ENCODE peak calls at places on chromosomes 3 and 15, in ten cellular contexts. One of them, this sample, is unnamed.

GRCh38 chr15:64515825-64516224 is 55.4 kb downstream of the ZNF609 start:
- DNase-seq in neural progenitor cell: no peak
- DNase-seq in endothelial cell of umbilical vein: no peak
- DNase-seq in MM.1S: no peak
- DNase-seq in NT2/D1: no peak
- DNase-seq in fibroblast of lung: no peak
- DNase-seq in GM23248: no peak
- DNase-seq in GM12878: no peak
- DNase-seq in HepG2: no peak
- DNase-seq in HCT116: no peak
- DNase-seq in this sample: no peak

GRCh38 chr15:99401971-99402732 is 150.9 kb downstream of the LRRC28 start:
- DNase-seq in neural progenitor cell: no peak
- DNase-seq in endothelial cell of umbilical vein: no peak
- DNase-seq in MM.1S: no peak
- DNase-seq in NT2/D1: no peak
- DNase-seq in fibroblast of lung: peak
- DNase-seq in GM23248: no peak
- DNase-seq in GM12878: no peak
- DNase-seq in HepG2: no peak
- DNase-seq in HCT116: no peak
- DNase-seq in this sample: no peak

GRCh38 chr15:60923925-60924324 is 305.2 kb downstream of the RORA start:
- DNase-seq in neural progenitor cell: no peak
- DNase-seq in endothelial cell of umbilical vein: no peak
- DNase-seq in MM.1S: no peak
- DNase-seq in NT2/D1: no peak
- DNase-seq in fibroblast of lung: no peak
- DNase-seq in GM23248: no peak
- DNase-seq in GM12878: no peak
- DNase-seq in HepG2: no peak
- DNase-seq in HCT116: no peak
- DNase-seq in this sample: no peak

GRCh38 chr15:87687176-87687890 is 569.2 kb downstream of the NTRK3 start:
- DNase-seq in neural progenitor cell: no peak
- DNase-seq in endothelial cell of umbilical vein: no peak
- DNase-seq in MM.1S: no peak
- DNase-seq in NT2/D1: no peak
- DNase-seq in fibroblast of lung: no peak
- DNase-seq in GM23248: no peak
- DNase-seq in GM12878: no peak
- DNase-seq in HepG2: no peak
- DNase-seq in HCT116: no peak
- DNase-seq in this sample: no peak

GRCh38 chr3:57691411-57692133 is 1.3 kb downstream of the DENND6A start:
- DNase-seq in neural progenitor cell: no peak
- DNase-seq in endothelial cell of umbilical vein: peak
- DNase-seq in MM.1S: no peak
- DNase-seq in NT2/D1: no peak
- DNase-seq in fibroblast of lung: no peak
- DNase-seq in GM23248: peak
- DNase-seq in GM12878: no peak
- DNase-seq in HepG2: no peak
- DNase-seq in HCT116: no peak
- DNase-seq in this sample: peak

GRCh38 chr3:150703756-150704344 is at the start of gene ERICH6:
- DNase-seq in neural progenitor cell: peak
- DNase-seq in endothelial cell of umbilical vein: peak
- DNase-seq in MM.1S: peak
- DNase-seq in NT2/D1: peak
- DNase-seq in fibroblast of lung: peak
- DNase-seq in GM23248: peak
- DNase-seq in GM12878: peak
- DNase-seq in HepG2: peak
- DNase-seq in HCT116: peak
- DNase-seq in this sample: peak

GRCh38 chr15:83379574-83379973 is 67.6 kb upstream of the SH3GL3 start:
- DNase-seq in neural progenitor cell: no peak
- DNase-seq in endothelial cell of umbilical vein: no peak
- DNase-seq in MM.1S: no peak
- DNase-seq in NT2/D1: no peak
- DNase-seq in fibroblast of lung: peak
- DNase-seq in GM23248: peak
- DNase-seq in GM12878: no peak
- DNase-seq in HepG2: no peak
- DNase-seq in HCT116: peak
- DNase-seq in this sample: no peak

GRCh38 chr3:52458031-52458760 is 2.8 kb downstream of the NISCH start:
- DNase-seq in neural progenitor cell: no peak
- DNase-seq in endothelial cell of umbilical vein: no peak
- DNase-seq in MM.1S: no peak
- DNase-seq in NT2/D1: no peak
- DNase-seq in fibroblast of lung: no peak
- DNase-seq in GM23248: no peak
- DNase-seq in GM12878: no peak
- DNase-seq in HepG2: no peak
- DNase-seq in HCT116: no peak
- DNase-seq in this sample: no peak

GRCh38 chr3:127816783-127817182 is 5.5 kb downstream of the MGLL start:
- DNase-seq in neural progenitor cell: no peak
- DNase-seq in endothelial cell of umbilical vein: no peak
- DNase-seq in MM.1S: no peak
- DNase-seq in NT2/D1: no peak
- DNase-seq in fibroblast of lung: no peak
- DNase-seq in GM23248: no peak
- DNase-seq in GM12878: no peak
- DNase-seq in HepG2: no peak
- DNase-seq in HCT116: no peak
- DNase-seq in this sample: no peak
- H3K9ac ChIP-seq in neural progenitor cell: no peak
- H3K9ac ChIP-seq in endothelial cell of umbilical vein: no peak
- H3K9ac ChIP-seq in MM.1S: no peak
- H3K9ac ChIP-seq in NT2/D1: no peak
- H3K9ac ChIP-seq in fibroblast of lung: no peak
- H3K9ac ChIP-seq in GM23248: peak
- H3K9ac ChIP-seq in GM12878: no peak
- H3K9ac ChIP-seq in HepG2: no peak
- H3K9ac ChIP-seq in HCT116: peak
- H3K9ac ChIP-seq in this sample: peak

GRCh38 chr3:13009132-13009945 is 63.9 kb downstream of the IQSEC1 start:
- DNase-seq in neural progenitor cell: no peak
- DNase-seq in endothelial cell of umbilical vein: peak
- DNase-seq in MM.1S: peak
- DNase-seq in NT2/D1: no peak
- DNase-seq in fibroblast of lung: no peak
- DNase-seq in GM23248: no peak
- DNase-seq in GM12878: no peak
- DNase-seq in HepG2: no peak
- DNase-seq in HCT116: no peak
- DNase-seq in this sample: peak
- H3K9ac ChIP-seq in neural progenitor cell: no peak
- H3K9ac ChIP-seq in endothelial cell of umbilical vein: no peak
- H3K9ac ChIP-seq in MM.1S: peak
- H3K9ac ChIP-seq in NT2/D1: no peak
- H3K9ac ChIP-seq in fibroblast of lung: no peak
- H3K9ac ChIP-seq in GM23248: no peak
- H3K9ac ChIP-seq in GM12878: peak
- H3K9ac ChIP-seq in HepG2: no peak
- H3K9ac ChIP-seq in HCT116: no peak
- H3K9ac ChIP-seq in this sample: no peak

GRCh38 chr3:186979837-186980236 is 49.5 kb downstream of the ST6GAL1 start:
- DNase-seq in neural progenitor cell: no peak
- DNase-seq in endothelial cell of umbilical vein: no peak
- DNase-seq in MM.1S: no peak
- DNase-seq in NT2/D1: no peak
- DNase-seq in fibroblast of lung: peak
- DNase-seq in GM23248: no peak
- DNase-seq in GM12878: no peak
- DNase-seq in HepG2: no peak
- DNase-seq in HCT116: no peak
- DNase-seq in this sample: no peak

GRCh38 chr3:186975726-186976125 is 45.4 kb downstream of the ST6GAL1 start:
- DNase-seq in neural progenitor cell: no peak
- DNase-seq in endothelial cell of umbilical vein: no peak
- DNase-seq in MM.1S: no peak
- DNase-seq in NT2/D1: no peak
- DNase-seq in fibroblast of lung: no peak
- DNase-seq in GM23248: no peak
- DNase-seq in GM12878: no peak
- DNase-seq in HepG2: no peak
- DNase-seq in HCT116: no peak
- DNase-seq in this sample: no peak

GRCh38 chr3:186978712-186979111 is 48.4 kb downstream of the ST6GAL1 start:
- DNase-seq in neural progenitor cell: no peak
- DNase-seq in endothelial cell of umbilical vein: no peak
- DNase-seq in MM.1S: no peak
- DNase-seq in NT2/D1: no peak
- DNase-seq in fibroblast of lung: no peak
- DNase-seq in GM23248: no peak
- DNase-seq in GM12878: no peak
- DNase-seq in HepG2: peak
- DNase-seq in HCT116: no peak
- DNase-seq in this sample: no peak

GRCh38 chr3:186974824-186975281 is 44.5 kb downstream of the ST6GAL1 start:
- DNase-seq in neural progenitor cell: no peak
- DNase-seq in endothelial cell of umbilical vein: no peak
- DNase-seq in MM.1S: no peak
- DNase-seq in NT2/D1: no peak
- DNase-seq in fibroblast of lung: no peak
- DNase-seq in GM23248: no peak
- DNase-seq in GM12878: no peak
- DNase-seq in HepG2: peak
- DNase-seq in HCT116: no peak
- DNase-seq in this sample: no peak

GRCh38 chr3:186976802-186977201 is 46.5 kb downstream of the ST6GAL1 start:
- DNase-seq in neural progenitor cell: no peak
- DNase-seq in endothelial cell of umbilical vein: no peak
- DNase-seq in MM.1S: no peak
- DNase-seq in NT2/D1: no peak
- DNase-seq in fibroblast of lung: no peak
- DNase-seq in GM23248: no peak
- DNase-seq in GM12878: no peak
- DNase-seq in HepG2: no peak
- DNase-seq in HCT116: no peak
- DNase-seq in this sample: no peak
- H3K9ac ChIP-seq in neural progenitor cell: no peak
- H3K9ac ChIP-seq in endothelial cell of umbilical vein: no peak
- H3K9ac ChIP-seq in MM.1S: no peak
- H3K9ac ChIP-seq in NT2/D1: peak
- H3K9ac ChIP-seq in fibroblast of lung: no peak
- H3K9ac ChIP-seq in GM23248: no peak
- H3K9ac ChIP-seq in GM12878: no peak
- H3K9ac ChIP-seq in HepG2: no peak
- H3K9ac ChIP-seq in HCT116: no peak
- H3K9ac ChIP-seq in this sample: no peak

GRCh38 chr3:9780451-9780797 is 10.7 kb upstream of the CAMK1 start:
- DNase-seq in neural progenitor cell: no peak
- DNase-seq in endothelial cell of umbilical vein: no peak
- DNase-seq in MM.1S: no peak
- DNase-seq in NT2/D1: no peak
- DNase-seq in fibroblast of lung: no peak
- DNase-seq in GM23248: no peak
- DNase-seq in GM12878: no peak
- DNase-seq in HepG2: no peak
- DNase-seq in HCT116: no peak
- DNase-seq in this sample: no peak

GRCh38 chr3:9781978-9782575 is 10.2 kb downstream of the TADA3 start:
- DNase-seq in neural progenitor cell: no peak
- DNase-seq in endothelial cell of umbilical vein: no peak
- DNase-seq in MM.1S: no peak
- DNase-seq in NT2/D1: no peak
- DNase-seq in fibroblast of lung: no peak
- DNase-seq in GM23248: no peak
- DNase-seq in GM12878: no peak
- DNase-seq in HepG2: no peak
- DNase-seq in HCT116: no peak
- DNase-seq in this sample: no peak

GRCh38 chr3:9780920-9781319 is 11.2 kb upstream of the CAMK1 start:
- DNase-seq in neural progenitor cell: no peak
- DNase-seq in endothelial cell of umbilical vein: no peak
- DNase-seq in MM.1S: no peak
- DNase-seq in NT2/D1: no peak
- DNase-seq in fibroblast of lung: no peak
- DNase-seq in GM23248: no peak
- DNase-seq in GM12878: no peak
- DNase-seq in HepG2: no peak
- DNase-seq in HCT116: no peak
- DNase-seq in this sample: no peak

GRCh38 chr3:9782777-9783176 is 9.5 kb downstream of the TADA3 start:
- DNase-seq in neural progenitor cell: no peak
- DNase-seq in endothelial cell of umbilical vein: no peak
- DNase-seq in MM.1S: no peak
- DNase-seq in NT2/D1: no peak
- DNase-seq in fibroblast of lung: no peak
- DNase-seq in GM23248: no peak
- DNase-seq in GM12878: no peak
- DNase-seq in HepG2: no peak
- DNase-seq in HCT116: no peak
- DNase-seq in this sample: no peak

GRCh38 chr3:9781551-9781950 is 10.7 kb downstream of the TADA3 start:
- DNase-seq in neural progenitor cell: no peak
- DNase-seq in endothelial cell of umbilical vein: no peak
- DNase-seq in MM.1S: no peak
- DNase-seq in NT2/D1: no peak
- DNase-seq in fibroblast of lung: no peak
- DNase-seq in GM23248: no peak
- DNase-seq in GM12878: no peak
- DNase-seq in HepG2: no peak
- DNase-seq in HCT116: no peak
- DNase-seq in this sample: no peak
- H3K9ac ChIP-seq in neural progenitor cell: no peak
- H3K9ac ChIP-seq in endothelial cell of umbilical vein: no peak
- H3K9ac ChIP-seq in MM.1S: no peak
- H3K9ac ChIP-seq in NT2/D1: no peak
- H3K9ac ChIP-seq in fibroblast of lung: no peak
- H3K9ac ChIP-seq in GM23248: no peak
- H3K9ac ChIP-seq in GM12878: no peak
- H3K9ac ChIP-seq in HepG2: no peak
- H3K9ac ChIP-seq in HCT116: no peak
- H3K9ac ChIP-seq in this sample: no peak